ENCODE peak calls at places on chromosomes 7 and 10, in four cellular contexts. One of them, this sample, is unnamed.

GRCh38 chr7:38630720-38631673 is at the start of gene AMPH:
- DNase-seq in NCI-H460: peak; percentile 8
- DNase-seq in naive thymus-derived CD8-positive, alpha-beta T cell: no peak
- DNase-seq in activated CD4-positive, alpha-beta T cell treated with anti-CD3 and anti-CD28 coated beads for 24 hours: peak; percentile 31
- DNase-seq in this sample: peak; percentile 22

GRCh38 chr7:100673942-100674431 is 447 bp downstream of the GNB2 start:
- DNase-seq in NCI-H460: no peak
- DNase-seq in naive thymus-derived CD8-positive, alpha-beta T cell: peak; percentile 72
- DNase-seq in activated CD4-positive, alpha-beta T cell treated with anti-CD3 and anti-CD28 coated beads for 24 hours: no peak
- DNase-seq in this sample: peak; percentile 44

GRCh38 chr10:117546630-117547300 is 4.2 kb downstream of the EMX2 start:
- DNase-seq in NCI-H460: no peak
- DNase-seq in naive thymus-derived CD8-positive, alpha-beta T cell: no peak
- DNase-seq in activated CD4-positive, alpha-beta T cell treated with anti-CD3 and anti-CD28 coated beads for 24 hours: no peak
- DNase-seq in this sample: no peak

GRCh38 chr7:144957998-144958397 is 122.1 kb upstream of the TPK1 start:
- DNase-seq in NCI-H460: no peak
- DNase-seq in naive thymus-derived CD8-positive, alpha-beta T cell: no peak
- DNase-seq in activated CD4-positive, alpha-beta T cell treated with anti-CD3 and anti-CD28 coated beads for 24 hours: no peak
- DNase-seq in this sample: no peak

GRCh38 chr10:69483988-69484387 is 32.7 kb downstream of the TSPAN15 start:
- DNase-seq in NCI-H460: no peak
- DNase-seq in naive thymus-derived CD8-positive, alpha-beta T cell: no peak
- DNase-seq in activated CD4-positive, alpha-beta T cell treated with anti-CD3 and anti-CD28 coated beads for 24 hours: no peak
- DNase-seq in this sample: no peak

GRCh38 chr7:25028370-25028971 is 48.5 kb upstream of the OSBPL3 start:
- DNase-seq in NCI-H460: no peak
- DNase-seq in naive thymus-derived CD8-positive, alpha-beta T cell: peak; percentile 11
- DNase-seq in activated CD4-positive, alpha-beta T cell treated with anti-CD3 and anti-CD28 coated beads for 24 hours: no peak
- DNase-seq in this sample: no peak

GRCh38 chr10:26557641-26558014 is 119.5 kb downstream of the APBB1IP start:
- DNase-seq in NCI-H460: no peak
- DNase-seq in naive thymus-derived CD8-positive, alpha-beta T cell: no peak
- DNase-seq in activated CD4-positive, alpha-beta T cell treated with anti-CD3 and anti-CD28 coated beads for 24 hours: no peak
- DNase-seq in this sample: no peak

GRCh38 chr10:31677198-31678138 is 251.2 kb downstream of the ARHGAP12 start:
- DNase-seq in NCI-H460: no peak
- DNase-seq in naive thymus-derived CD8-positive, alpha-beta T cell: no peak
- DNase-seq in activated CD4-positive, alpha-beta T cell treated with anti-CD3 and anti-CD28 coated beads for 24 hours: no peak
- DNase-seq in this sample: no peak

GRCh38 chr7:140008755-140009610 is 53.8 kb downstream of the PARP12 start:
- DNase-seq in NCI-H460: no peak
- DNase-seq in naive thymus-derived CD8-positive, alpha-beta T cell: no peak
- DNase-seq in activated CD4-positive, alpha-beta T cell treated with anti-CD3 and anti-CD28 coated beads for 24 hours: no peak
- DNase-seq in this sample: no peak

GRCh38 chr7:157306836-157307533 is 29.8 kb upstream of the DNAJB6 start:
- DNase-seq in NCI-H460: no peak
- DNase-seq in naive thymus-derived CD8-positive, alpha-beta T cell: no peak
- DNase-seq in activated CD4-positive, alpha-beta T cell treated with anti-CD3 and anti-CD28 coated beads for 24 hours: no peak
- DNase-seq in this sample: no peak

GRCh38 chr7:122217125-122217524 is 73.1 kb upstream of the AASS start:
- DNase-seq in NCI-H460: no peak
- DNase-seq in naive thymus-derived CD8-positive, alpha-beta T cell: no peak
- DNase-seq in activated CD4-positive, alpha-beta T cell treated with anti-CD3 and anti-CD28 coated beads for 24 hours: no peak
- DNase-seq in this sample: no peak

GRCh38 chr10:124416733-124417132 is 2.0 kb downstream of the OAT start:
- DNase-seq in NCI-H460: no peak
- DNase-seq in naive thymus-derived CD8-positive, alpha-beta T cell: no peak
- DNase-seq in activated CD4-positive, alpha-beta T cell treated with anti-CD3 and anti-CD28 coated beads for 24 hours: no peak
- DNase-seq in this sample: peak; percentile 37

GRCh38 chr10:91410638-91411367 is 659 bp downstream of the HECTD2 start:
- DNase-seq in NCI-H460: no peak
- DNase-seq in naive thymus-derived CD8-positive, alpha-beta T cell: no peak
- DNase-seq in activated CD4-positive, alpha-beta T cell treated with anti-CD3 and anti-CD28 coated beads for 24 hours: peak; percentile 9
- DNase-seq in this sample: peak; percentile 22

GRCh38 chr7:50379082-50379481 is 71.1 kb downstream of the FIGNL1 start:
- DNase-seq in NCI-H460: no peak
- DNase-seq in naive thymus-derived CD8-positive, alpha-beta T cell: no peak
- DNase-seq in activated CD4-positive, alpha-beta T cell treated with anti-CD3 and anti-CD28 coated beads for 24 hours: no peak
- DNase-seq in this sample: no peak

GRCh38 chr10:44933922-44934321 is 22.8 kb downstream of the TMEM72 start:
- DNase-seq in NCI-H460: no peak
- DNase-seq in naive thymus-derived CD8-positive, alpha-beta T cell: no peak
- DNase-seq in activated CD4-positive, alpha-beta T cell treated with anti-CD3 and anti-CD28 coated beads for 24 hours: no peak
- DNase-seq in this sample: no peak

GRCh38 chr7:27346531-27347260 is 104.1 kb downstream of the EVX1 start:
- DNase-seq in NCI-H460: peak; percentile 86
- DNase-seq in naive thymus-derived CD8-positive, alpha-beta T cell: no peak
- DNase-seq in activated CD4-positive, alpha-beta T cell treated with anti-CD3 and anti-CD28 coated beads for 24 hours: no peak
- DNase-seq in this sample: peak; percentile 75

GRCh38 chr10:19651549-19651948 is 164.7 kb upstream of the PLXDC2 start:
- DNase-seq in NCI-H460: no peak
- DNase-seq in naive thymus-derived CD8-positive, alpha-beta T cell: no peak
- DNase-seq in activated CD4-positive, alpha-beta T cell treated with anti-CD3 and anti-CD28 coated beads for 24 hours: no peak
- DNase-seq in this sample: no peak

GRCh38 chr10:133325392-133325760 is 11.3 kb downstream of the CALY start:
- DNase-seq in NCI-H460: no peak
- DNase-seq in naive thymus-derived CD8-positive, alpha-beta T cell: no peak
- DNase-seq in activated CD4-positive, alpha-beta T cell treated with anti-CD3 and anti-CD28 coated beads for 24 hours: no peak
- DNase-seq in this sample: peak; percentile 84

GRCh38 chr10:119284679-119285096 is 77.3 kb downstream of the GRK5 start:
- DNase-seq in NCI-H460: no peak
- DNase-seq in naive thymus-derived CD8-positive, alpha-beta T cell: no peak
- DNase-seq in activated CD4-positive, alpha-beta T cell treated with anti-CD3 and anti-CD28 coated beads for 24 hours: no peak
- DNase-seq in this sample: no peak

GRCh38 chr10:108346066-108346465 is 1181.6 kb upstream of the SORCS1 start:
- DNase-seq in NCI-H460: no peak
- DNase-seq in naive thymus-derived CD8-positive, alpha-beta T cell: no peak
- DNase-seq in activated CD4-positive, alpha-beta T cell treated with anti-CD3 and anti-CD28 coated beads for 24 hours: no peak
- DNase-seq in this sample: no peak

GRCh38 chr7:129266181-129266580 is 41.4 kb downstream of the AHCYL2 start:
- DNase-seq in NCI-H460: no peak
- DNase-seq in naive thymus-derived CD8-positive, alpha-beta T cell: no peak
- DNase-seq in activated CD4-positive, alpha-beta T cell treated with anti-CD3 and anti-CD28 coated beads for 24 hours: no peak
- DNase-seq in this sample: no peak

GRCh38 chr10:80196270-80196949 is 8.9 kb downstream of the ANXA11 start:
- DNase-seq in NCI-H460: no peak
- DNase-seq in naive thymus-derived CD8-positive, alpha-beta T cell: peak; percentile 41
- DNase-seq in activated CD4-positive, alpha-beta T cell treated with anti-CD3 and anti-CD28 coated beads for 24 hours: no peak
- DNase-seq in this sample: peak; percentile 60

GRCh38 chr7:140625908-140626868 is 14.4 kb downstream of the DENND2A start:
- DNase-seq in NCI-H460: no peak
- DNase-seq in naive thymus-derived CD8-positive, alpha-beta T cell: no peak
- DNase-seq in activated CD4-positive, alpha-beta T cell treated with anti-CD3 and anti-CD28 coated beads for 24 hours: no peak
- DNase-seq in this sample: peak; percentile 59

GRCh38 chr7:140640727-140641531 is at the start of gene DENND2A:
- DNase-seq in NCI-H460: no peak
- DNase-seq in naive thymus-derived CD8-positive, alpha-beta T cell: no peak
- DNase-seq in activated CD4-positive, alpha-beta T cell treated with anti-CD3 and anti-CD28 coated beads for 24 hours: no peak
- DNase-seq in this sample: peak; percentile 42

GRCh38 chr10:121310151-121310711 is 288.0 kb downstream of the FGFR2 start:
- DNase-seq in NCI-H460: no peak
- DNase-seq in naive thymus-derived CD8-positive, alpha-beta T cell: no peak
- DNase-seq in activated CD4-positive, alpha-beta T cell treated with anti-CD3 and anti-CD28 coated beads for 24 hours: no peak
- DNase-seq in this sample: no peak

GRCh38 chr10:26486985-26487850 is 49.1 kb downstream of the APBB1IP start:
- DNase-seq in NCI-H460: peak; percentile 60
- DNase-seq in naive thymus-derived CD8-positive, alpha-beta T cell: peak; percentile 54
- DNase-seq in activated CD4-positive, alpha-beta T cell treated with anti-CD3 and anti-CD28 coated beads for 24 hours: peak; percentile 40
- DNase-seq in this sample: peak; percentile 72

GRCh38 chr10:69769395-69769989 is 32.2 kb upstream of the COL13A1 start:
- DNase-seq in NCI-H460: peak; percentile 30
- DNase-seq in naive thymus-derived CD8-positive, alpha-beta T cell: no peak
- DNase-seq in activated CD4-positive, alpha-beta T cell treated with anti-CD3 and anti-CD28 coated beads for 24 hours: no peak
- DNase-seq in this sample: peak; percentile 84

GRCh38 chr7:13904689-13905088 is 84.8 kb downstream of the ETV1 start:
- DNase-seq in NCI-H460: no peak
- DNase-seq in naive thymus-derived CD8-positive, alpha-beta T cell: no peak
- DNase-seq in activated CD4-positive, alpha-beta T cell treated with anti-CD3 and anti-CD28 coated beads for 24 hours: no peak
- DNase-seq in this sample: no peak

GRCh38 chr7:2953099-2953498 is 90.6 kb downstream of the CARD11 start:
- DNase-seq in NCI-H460: no peak
- DNase-seq in naive thymus-derived CD8-positive, alpha-beta T cell: no peak
- DNase-seq in activated CD4-positive, alpha-beta T cell treated with anti-CD3 and anti-CD28 coated beads for 24 hours: no peak
- DNase-seq in this sample: no peak

GRCh38 chr7:42831051-42831952 is 80.6 kb downstream of the C7orf25 start:
- DNase-seq in NCI-H460: peak; percentile 37
- DNase-seq in naive thymus-derived CD8-positive, alpha-beta T cell: no peak
- DNase-seq in activated CD4-positive, alpha-beta T cell treated with anti-CD3 and anti-CD28 coated beads for 24 hours: no peak
- DNase-seq in this sample: peak; percentile 27

GRCh38 chr7:92296898-92297435 is 51.2 kb downstream of the ANKIB1 start:
- DNase-seq in NCI-H460: no peak
- DNase-seq in naive thymus-derived CD8-positive, alpha-beta T cell: no peak
- DNase-seq in activated CD4-positive, alpha-beta T cell treated with anti-CD3 and anti-CD28 coated beads for 24 hours: no peak
- DNase-seq in this sample: no peak

GRCh38 chr7:149099058-149099457 is 8.5 kb upstream of the ZNF786 start:
- DNase-seq in NCI-H460: no peak
- DNase-seq in naive thymus-derived CD8-positive, alpha-beta T cell: no peak
- DNase-seq in activated CD4-positive, alpha-beta T cell treated with anti-CD3 and anti-CD28 coated beads for 24 hours: no peak
- DNase-seq in this sample: no peak

GRCh38 chr7:44097064-44097932 is 6.8 kb upstream of the AEBP1 start:
- DNase-seq in NCI-H460: no peak
- DNase-seq in naive thymus-derived CD8-positive, alpha-beta T cell: no peak
- DNase-seq in activated CD4-positive, alpha-beta T cell treated with anti-CD3 and anti-CD28 coated beads for 24 hours: no peak
- DNase-seq in this sample: no peak

GRCh38 chr10:102678842-102679289 is 34.6 kb downstream of the TRIM8 start:
- DNase-seq in NCI-H460: peak; percentile 52
- DNase-seq in naive thymus-derived CD8-positive, alpha-beta T cell: no peak
- DNase-seq in activated CD4-positive, alpha-beta T cell treated with anti-CD3 and anti-CD28 coated beads for 24 hours: no peak
- DNase-seq in this sample: peak; percentile 87

GRCh38 chr10:33612116-33612515 is 277.6 kb upstream of the NRP1 start:
- DNase-seq in NCI-H460: no peak
- DNase-seq in naive thymus-derived CD8-positive, alpha-beta T cell: no peak
- DNase-seq in activated CD4-positive, alpha-beta T cell treated with anti-CD3 and anti-CD28 coated beads for 24 hours: no peak
- DNase-seq in this sample: no peak

GRCh38 chr7:494261-494687 is 25.4 kb downstream of the PDGFA start:
- DNase-seq in NCI-H460: no peak
- DNase-seq in naive thymus-derived CD8-positive, alpha-beta T cell: no peak
- DNase-seq in activated CD4-positive, alpha-beta T cell treated with anti-CD3 and anti-CD28 coated beads for 24 hours: no peak
- DNase-seq in this sample: no peak

This sample was measured in adrenal gland.